ENCODE peak calls at places on chromosomes 6 and 20, in six cellular contexts. One of them, this sample, is unnamed.

GRCh38 chr6:130382872-130383490 is 17.2 kb downstream of the TMEM200A start:
- DNase-seq in omental fat pad: no peak
- DNase-seq in WTC11: no peak
- DNase-seq in HFFc6: no peak
- DNase-seq in PC-3: no peak
- DNase-seq in prostate gland: no peak
- DNase-seq in this sample: no peak

GRCh38 chr6:84424956-84425355 is 197.5 kb upstream of the CEP162 start:
- DNase-seq in PC-3: no peak
- DNase-seq in WTC11: no peak
- DNase-seq in prostate gland: no peak
- DNase-seq in omental fat pad: no peak
- DNase-seq in HFFc6: no peak
- DNase-seq in this sample: no peak

GRCh38 chr20:18042211-18042610 is 15.5 kb downstream of the OVOL2 start:
- DNase-seq in omental fat pad: no peak
- DNase-seq in WTC11: no peak
- DNase-seq in HFFc6: no peak
- DNase-seq in prostate gland: no peak
- DNase-seq in PC-3: no peak
- DNase-seq in this sample: no peak

GRCh38 chr20:8880085-8880853 is 188.6 kb upstream of the PLCB4 start:
- DNase-seq in omental fat pad: no peak
- DNase-seq in HFFc6: no peak
- DNase-seq in PC-3: no peak
- DNase-seq in WTC11: no peak
- DNase-seq in prostate gland: no peak
- DNase-seq in this sample: no peak

GRCh38 chr20:36756482-36756881 is 10.6 kb upstream of the NDRG3 start:
- DNase-seq in HFFc6: no peak
- DNase-seq in PC-3: no peak
- DNase-seq in omental fat pad: no peak
- DNase-seq in WTC11: no peak
- DNase-seq in prostate gland: no peak
- DNase-seq in this sample: no peak

GRCh38 chr6:163404825-163405265 is 9.7 kb upstream of the QKI start:
- DNase-seq in WTC11: no peak
- DNase-seq in omental fat pad: no peak
- DNase-seq in prostate gland: no peak
- DNase-seq in PC-3: no peak
- DNase-seq in HFFc6: no peak
- DNase-seq in this sample: peak

GRCh38 chr20:17822039-17822438 is 122.3 kb downstream of the BANF2 start:
- DNase-seq in prostate gland: peak
- DNase-seq in WTC11: no peak
- DNase-seq in omental fat pad: no peak
- DNase-seq in HFFc6: peak
- DNase-seq in PC-3: peak
- DNase-seq in this sample: peak

GRCh38 chr6:26249709-26249958 is 115.4 kb upstream of the BTN3A2 start:
- DNase-seq in HFFc6: no peak
- DNase-seq in omental fat pad: no peak
- DNase-seq in PC-3: no peak
- DNase-seq in WTC11: no peak
- DNase-seq in prostate gland: no peak
- DNase-seq in this sample: no peak

GRCh38 chr6:5644523-5645183 is 362.1 kb downstream of the NRN1 start:
- DNase-seq in WTC11: no peak
- DNase-seq in PC-3: peak
- DNase-seq in HFFc6: no peak
- DNase-seq in prostate gland: no peak
- DNase-seq in omental fat pad: no peak
- DNase-seq in this sample: no peak

GRCh38 chr6:12990162-12990561 is 273.6 kb downstream of the PHACTR1 start:
- DNase-seq in WTC11: no peak
- DNase-seq in omental fat pad: no peak
- DNase-seq in prostate gland: no peak
- DNase-seq in HFFc6: no peak
- DNase-seq in PC-3: no peak
- DNase-seq in this sample: no peak

GRCh38 chr20:19448632-19449031 is 236.2 kb downstream of the SLC24A3 start:
- DNase-seq in PC-3: no peak
- DNase-seq in HFFc6: no peak
- DNase-seq in prostate gland: no peak
- DNase-seq in omental fat pad: no peak
- DNase-seq in WTC11: no peak
- DNase-seq in this sample: no peak

GRCh38 chr6:100305237-100305869 is 159.4 kb downstream of the SIM1 start:
- DNase-seq in omental fat pad: no peak
- DNase-seq in PC-3: no peak
- DNase-seq in WTC11: no peak
- DNase-seq in HFFc6: no peak
- DNase-seq in prostate gland: no peak
- DNase-seq in this sample: no peak

GRCh38 chr20:53934421-53935352 is 135.7 kb downstream of the BCAS1 start:
- DNase-seq in omental fat pad: no peak
- DNase-seq in prostate gland: no peak
- DNase-seq in WTC11: no peak
- DNase-seq in HFFc6: peak
- DNase-seq in PC-3: peak
- DNase-seq in this sample: peak

GRCh38 chr20:53937330-53937729 is 133.1 kb downstream of the BCAS1 start:
- DNase-seq in WTC11: no peak
- DNase-seq in HFFc6: no peak
- DNase-seq in PC-3: no peak
- DNase-seq in prostate gland: no peak
- DNase-seq in omental fat pad: no peak
- DNase-seq in this sample: peak

GRCh38 chr20:53937929-53938367 is 132.4 kb downstream of the BCAS1 start:
- DNase-seq in WTC11: no peak
- DNase-seq in PC-3: no peak
- DNase-seq in omental fat pad: no peak
- DNase-seq in prostate gland: no peak
- DNase-seq in HFFc6: no peak
- DNase-seq in this sample: no peak

GRCh38 chr20:53933232-53933846 is 137.1 kb downstream of the BCAS1 start:
- DNase-seq in prostate gland: no peak
- DNase-seq in WTC11: no peak
- DNase-seq in PC-3: no peak
- DNase-seq in omental fat pad: no peak
- DNase-seq in HFFc6: no peak
- DNase-seq in this sample: no peak

DNA sequence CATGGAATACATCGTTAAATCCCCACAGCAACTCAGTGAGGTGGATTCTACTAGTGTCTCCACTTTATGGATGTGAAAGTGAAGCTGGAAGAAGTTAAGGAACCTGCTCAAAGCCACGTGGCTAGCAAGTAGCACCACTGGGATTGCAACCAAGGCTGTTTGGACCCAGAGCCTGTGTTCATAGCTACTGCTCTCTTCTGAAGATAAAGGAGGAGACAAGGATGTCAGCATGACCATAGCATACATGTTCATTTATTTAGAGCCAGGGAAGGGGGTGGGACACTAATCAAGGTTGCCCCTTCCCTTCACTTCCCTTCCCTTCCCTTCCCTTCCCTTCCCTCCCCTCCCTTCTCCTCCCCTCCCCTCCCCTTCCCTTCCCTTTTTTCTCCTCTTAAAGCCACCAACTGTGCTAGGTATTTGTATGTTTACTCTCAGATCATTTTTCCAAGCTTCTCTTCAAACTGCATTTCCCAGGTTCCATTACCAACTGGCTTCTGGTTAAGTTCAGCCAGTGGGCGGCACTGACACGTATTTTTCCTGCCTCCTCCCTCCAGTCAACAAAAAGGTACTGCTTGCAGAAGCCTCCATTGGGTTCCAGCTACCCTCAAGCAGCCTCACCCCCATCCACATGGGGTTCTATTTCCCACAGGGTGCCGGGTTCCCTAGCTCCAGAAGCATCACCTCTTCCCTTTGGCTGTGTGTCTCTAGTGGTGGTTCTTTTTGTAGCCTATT is 134.9 kb downstream of the BCAS1 start:
- DNase-seq in PC-3: no peak
- DNase-seq in prostate gland: no peak
- DNase-seq in omental fat pad: no peak
- DNase-seq in WTC11: no peak
- DNase-seq in HFFc6: no peak
- DNase-seq in this sample: no peak
- TF ChIP-seq CTCF in PC-3: no peak
- TF ChIP-seq CTCF in prostate gland: no peak
- TF ChIP-seq CTCF in omental fat pad: no peak
- TF ChIP-seq CTCF in WTC11: no peak
- TF ChIP-seq CTCF in HFFc6: no peak
- TF ChIP-seq CTCF in this sample: no peak

DNA sequence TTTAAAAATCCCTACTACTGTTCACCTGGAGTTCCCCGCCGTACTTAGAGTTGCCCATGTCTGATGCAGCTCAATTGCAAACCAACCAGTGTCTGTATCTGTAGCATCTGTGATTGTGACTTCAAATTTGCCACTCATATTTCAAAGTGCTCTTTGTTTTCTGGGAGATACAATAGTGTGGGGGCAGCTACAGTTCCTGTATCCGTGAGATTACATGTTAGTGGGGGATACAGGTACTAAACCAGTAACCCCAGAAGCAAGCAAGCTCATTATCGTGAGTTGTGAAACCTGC is 140.9 kb downstream of the ANKRD60 start:
- DNase-seq in PC-3: no peak
- DNase-seq in prostate gland: no peak
- DNase-seq in HFFc6: no peak
- DNase-seq in omental fat pad: no peak
- DNase-seq in WTC11: no peak
- DNase-seq in this sample: no peak
- TF ChIP-seq CTCF in PC-3: peak
- TF ChIP-seq CTCF in prostate gland: no peak
- TF ChIP-seq CTCF in HFFc6: peak
- TF ChIP-seq CTCF in omental fat pad: no peak
- TF ChIP-seq CTCF in WTC11: no peak
- TF ChIP-seq CTCF in this sample: no peak

DNA sequence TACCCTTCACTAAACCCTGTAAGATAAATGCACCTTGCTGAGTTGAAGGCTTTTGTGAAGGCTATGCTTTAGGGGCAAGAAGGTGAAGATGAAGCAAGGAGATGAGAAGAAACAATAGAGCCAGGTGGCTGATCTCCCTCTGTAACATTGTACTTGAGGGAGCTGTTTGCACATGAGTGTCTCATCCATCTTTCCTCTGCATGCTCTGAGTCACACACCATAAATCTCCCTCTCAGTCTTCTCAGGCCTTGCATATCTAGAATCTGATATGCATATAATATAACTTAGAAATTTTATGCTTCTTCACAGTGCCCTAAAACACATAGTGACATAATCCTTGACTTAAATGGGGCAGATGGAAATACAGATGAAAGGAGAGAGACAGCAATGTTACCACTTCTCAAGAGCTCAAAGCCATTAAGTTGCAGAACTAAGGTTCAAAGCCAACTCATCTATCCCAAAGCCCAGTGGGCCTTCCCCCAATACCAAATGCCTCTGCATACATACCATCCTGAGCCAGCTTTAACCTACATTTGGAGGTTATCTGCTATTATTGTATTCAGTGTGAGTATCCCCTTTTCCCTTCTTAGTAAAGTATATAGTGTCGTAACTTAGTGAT is 62.4 kb upstream of the STXBP5 start:
- DNase-seq in HFFc6: peak
- DNase-seq in omental fat pad: no peak
- DNase-seq in WTC11: no peak
- DNase-seq in prostate gland: no peak
- DNase-seq in PC-3: peak
- DNase-seq in this sample: peak
- TF ChIP-seq CTCF in HFFc6: no peak
- TF ChIP-seq CTCF in omental fat pad: no peak
- TF ChIP-seq CTCF in WTC11: no peak
- TF ChIP-seq CTCF in prostate gland: no peak
- TF ChIP-seq CTCF in PC-3: no peak
- TF ChIP-seq CTCF in this sample: no peak

GRCh38 chr6:77461796-77462195 is 1.5 kb downstream of the HTR1B start:
- DNase-seq in prostate gland: no peak
- DNase-seq in omental fat pad: no peak
- DNase-seq in HFFc6: no peak
- DNase-seq in WTC11: no peak
- DNase-seq in PC-3: no peak
- DNase-seq in this sample: peak

GRCh38 chr6:77466055-77467028 is 3.1 kb upstream of the HTR1B start:
- DNase-seq in omental fat pad: no peak
- DNase-seq in PC-3: peak
- DNase-seq in prostate gland: peak
- DNase-seq in WTC11: peak
- DNase-seq in HFFc6: peak
- DNase-seq in this sample: peak

GRCh38 chr6:77463881-77464867 is 883 bp upstream of the HTR1B start:
- DNase-seq in HFFc6: no peak
- DNase-seq in omental fat pad: no peak
- DNase-seq in prostate gland: no peak
- DNase-seq in WTC11: peak
- DNase-seq in PC-3: no peak
- DNase-seq in this sample: peak

GRCh38 chr6:77463308-77463880 is at the start of gene HTR1B:
- DNase-seq in PC-3: no peak
- DNase-seq in HFFc6: no peak
- DNase-seq in omental fat pad: no peak
- DNase-seq in WTC11: peak
- DNase-seq in prostate gland: no peak
- DNase-seq in this sample: peak

DNA sequence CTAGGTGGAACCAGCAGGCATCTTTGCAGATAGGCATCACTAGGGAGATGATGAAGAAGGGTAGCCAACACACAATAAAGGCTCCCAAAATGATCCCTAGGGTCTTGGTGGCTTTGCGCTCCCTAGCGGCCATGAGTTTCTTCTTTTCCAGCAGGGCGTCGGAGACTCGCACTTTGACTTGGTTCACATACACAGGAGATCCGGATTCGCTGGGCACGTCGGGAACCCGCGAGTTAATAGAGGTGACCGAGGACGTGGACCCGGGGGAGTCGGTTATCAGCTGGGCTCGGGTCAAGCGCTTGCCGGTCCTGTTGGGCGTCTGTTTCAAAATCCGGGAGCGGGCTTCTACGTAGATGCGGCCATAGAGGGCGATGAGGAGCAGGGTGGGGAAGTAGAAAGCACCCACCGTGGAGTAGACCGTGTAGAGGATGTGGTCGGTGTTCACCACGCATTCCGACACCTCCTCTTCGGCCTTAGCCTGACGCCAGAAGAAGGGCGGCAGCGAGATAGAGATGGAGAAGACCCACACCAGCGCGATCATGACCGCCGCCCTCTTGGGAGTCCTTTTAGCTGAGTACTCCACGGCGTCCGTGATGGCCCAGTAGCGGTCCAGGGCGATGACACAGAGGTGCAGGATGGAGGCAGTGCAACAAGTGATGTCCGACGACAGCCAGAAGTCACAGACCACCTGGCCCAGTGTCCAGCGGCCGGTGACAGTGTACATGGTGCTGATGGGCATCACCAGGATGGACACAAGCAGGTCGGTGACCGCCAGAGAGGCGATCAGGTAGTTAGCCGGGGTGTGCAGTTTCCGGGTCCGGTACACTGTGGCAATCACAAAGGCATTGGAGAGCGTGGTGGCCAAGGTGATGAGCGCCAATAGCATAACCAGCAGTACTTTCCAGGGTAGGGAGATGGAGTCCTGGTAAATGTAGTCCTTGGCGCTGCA is 658 bp downstream of the HTR1B start:
- DNase-seq in HFFc6: no peak
- DNase-seq in PC-3: no peak
- DNase-seq in omental fat pad: no peak
- DNase-seq in WTC11: peak
- DNase-seq in prostate gland: no peak
- DNase-seq in this sample: peak
- TF ChIP-seq CTCF in HFFc6: peak
- TF ChIP-seq CTCF in PC-3: no peak
- TF ChIP-seq CTCF in omental fat pad: no peak
- TF ChIP-seq CTCF in WTC11: peak
- TF ChIP-seq CTCF in prostate gland: no peak
- TF ChIP-seq CTCF in this sample: peak

GRCh38 chr6:116217069-116217468 is 36.8 kb downstream of the TSPYL4 start:
- DNase-seq in omental fat pad: no peak
- DNase-seq in HFFc6: peak
- DNase-seq in WTC11: no peak
- DNase-seq in PC-3: peak
- DNase-seq in prostate gland: no peak
- DNase-seq in this sample: peak
- TF ChIP-seq CTCF in omental fat pad: no peak
- TF ChIP-seq CTCF in HFFc6: peak
- TF ChIP-seq CTCF in WTC11: peak
- TF ChIP-seq CTCF in PC-3: peak
- TF ChIP-seq CTCF in prostate gland: peak
- TF ChIP-seq CTCF in this sample: peak